ENCODE peak calls at places on chromosomes 11 and 22, in eight cellular contexts. H is KBM-7; W is NCI-H1105; R is heart right ventricle; V is PC-9; D is GM19239; B is stimulated activated CD4-positive, alpha-beta T cell treated with anti-CD3 and anti-CD28 coated beads, Interleukin-2, amount 100 ng/mL, for 4 hours; G is H9. F is an unnamed sample.

GRCh38 chr11:65915821-65916251 is 3.0 kb downstream of the C11orf68 start:
- DNase-seq in R (peak), B (no peak), D (no peak), G (peak), V (peak), H (no peak), W (no peak), F (no peak)

GRCh38 chr11:3840289-3840869 is 380 bp downstream of the RHOG start:
- DNase-seq in G (no peak), W (no peak), D (no peak), B (no peak), R (peak), V (no peak), H (peak), F (peak)

GRCh38 chr11:120224872-120225371 is 14.1 kb downstream of the OAF start:
- DNase-seq in D (no peak), G (no peak), H (peak), W (no peak), R (peak), B (no peak), V (no peak), F (peak)

GRCh38 chr22:17921871-17922821 is 102.2 kb downstream of the MICAL3 start:
- DNase-seq in D (no peak), V (no peak), R (peak), W (no peak), G (peak), H (no peak), B (no peak), F (no peak)

GRCh38 chr11:7436657-7437056 is 48.6 kb upstream of the OLFML1 start:
- DNase-seq in R (no peak), H (peak), G (no peak), W (no peak), D (peak), V (no peak), B (no peak), F (peak)

GRCh38 chr11:120547871-120548681 is 36.5 kb downstream of the GRIK4 start:
- DNase-seq in B (no peak), H (peak), W (peak), V (peak), D (no peak), G (no peak), R (peak), F (peak)

GRCh38 chr11:60252208-60252566 is 9.2 kb upstream of the MS4A4E start:
- DNase-seq in R (no peak), W (no peak), V (no peak), G (no peak), H (no peak), D (no peak), B (no peak), F (no peak)

GRCh38 chr11:123239371-123240150 is 44.5 kb upstream of the CLMP start:
- DNase-seq in V (no peak), R (no peak), W (no peak), G (no peak), D (no peak), H (no peak), B (no peak), F (no peak)

GRCh38 chr11:73182824-73183321 is 35.2 kb upstream of the P2RY2 start:
- DNase-seq in B (no peak), W (no peak), D (no peak), H (no peak), R (peak), V (no peak), G (no peak), F (peak)

GRCh38 chr11:66854729-66855211 is 2.1 kb upstream of the LRFN4 start:
- DNase-seq in B (no peak), V (no peak), D (no peak), R (no peak), W (no peak), G (no peak), H (no peak), F (no peak)

GRCh38 chr11:134950692-134951304 is 538.8 kb upstream of the B3GAT1 start:
- DNase-seq in G (no peak), W (no peak), B (no peak), H (no peak), R (no peak), V (no peak), D (no peak), F (no peak)

GRCh38 chr22:39814899-39815298 is 78.7 kb downstream of the ENTHD1 start:
- DNase-seq in B (no peak), V (peak), R (no peak), W (no peak), G (no peak), H (no peak), D (no peak), F (no peak)

GRCh38 chr11:1852885-1853284 is at the start of gene LSP1:
- DNase-seq in R (no peak), B (peak), V (no peak), W (no peak), G (no peak), H (peak), D (peak), F (no peak)

GRCh38 chr22:41589260-41589600 is 410 bp downstream of the PMM1 start:
- DNase-seq in G (no peak), W (peak), V (no peak), R (no peak), B (no peak), D (no peak), H (no peak), F (no peak)

GRCh38 chr22:30783021-30783420 is 88.3 kb downstream of the OSBP2 start:
- DNase-seq in B (no peak), G (no peak), R (no peak), D (no peak), H (no peak), V (peak), W (no peak), F (no peak)

GRCh38 chr11:473975-474785 is 24.1 kb downstream of the PTDSS2 start:
- DNase-seq in V (no peak), W (no peak), G (no peak), D (no peak), H (no peak), R (no peak), B (no peak), F (no peak)

F was measured in OCI-M1.